ENCODE peak calls at places on chromosomes 12 and 14, in eight cellular contexts. M is adipocyte; C is PC-9; H is CD8-positive, alpha-beta memory T cell; Y is tibial artery; G is stomach; A is psoas muscle; D is body of pancreas. P is an unnamed sample. For H3K4me1 and H3K27me3, the result is how much of the 10 kb centered on the place peaks cover.

GRCh38 chr12:14810953-14811483 is 3.0 kb downstream of the SMCO3 start:
- DNase-seq in A (no peak), G (no peak), C (peak), D (peak), H (no peak), M (peak), Y (no peak), P (no peak)

GRCh38 chr12:79426121-79426520 is 264.6 kb downstream of the PAWR start:
- DNase-seq in M (no peak), D (no peak), H (no peak), Y (no peak), A (no peak), G (no peak), C (no peak), P (no peak)

GRCh38 chr12:44603701-44604100 is 272.4 kb downstream of the NELL2 start:
- DNase-seq in D (no peak), G (no peak), H (no peak), M (no peak), A (no peak), C (no peak), Y (no peak), P (no peak)

GRCh38 chr14:95524706-95525512 is 8.5 kb upstream of the SYNE3 start:
- DNase-seq in A (no peak), M (no peak), H (no peak), Y (no peak), G (no peak), D (no peak), C (peak), P (no peak)

GRCh38 chr12:112665971-112666370 is 125.6 kb upstream of the RPH3A start:
- DNase-seq in M (no peak), H (no peak), Y (no peak), C (no peak), A (no peak), G (no peak), D (no peak), P (no peak)

GRCh38 chr14:104372390-104373054 is 207.0 kb upstream of the C14orf180 start:
- DNase-seq in G (no peak), H (no peak), M (no peak), Y (no peak), A (peak), D (no peak), C (no peak), P (no peak)

GRCh38 chr12:107903377-107904061 is 129.0 kb downstream of the ASCL4 start:
- DNase-seq in G (peak), D (peak), A (peak), M (peak), C (no peak), H (no peak), Y (no peak), P (peak)

GRCh38 chr14:102826751-102827675 is 49.8 kb downstream of the TRAF3 start:
- DNase-seq in D (no peak), C (no peak), M (no peak), H (no peak), A (no peak), Y (no peak), G (no peak), P (no peak)

GRCh38 chr14:101289230-101289690 is 272.0 kb upstream of the DIO3 start:
- DNase-seq in H (no peak), M (no peak), A (no peak), G (no peak), Y (no peak), C (no peak), D (no peak), P (no peak)

GRCh38 chr14:104795781-104796681 is 483 bp upstream of the AKT1 start:
- DNase-seq in D (peak), M (peak), G (peak), A (peak), H (peak), Y (no peak), C (peak), P (no peak)

GRCh38 chr14:20632448-20632830 is 9.1 kb downstream of the OR6S1 start:
- DNase-seq in G (no peak), D (no peak), H (no peak), C (no peak), M (no peak), A (no peak), Y (no peak), P (no peak)

DNA sequence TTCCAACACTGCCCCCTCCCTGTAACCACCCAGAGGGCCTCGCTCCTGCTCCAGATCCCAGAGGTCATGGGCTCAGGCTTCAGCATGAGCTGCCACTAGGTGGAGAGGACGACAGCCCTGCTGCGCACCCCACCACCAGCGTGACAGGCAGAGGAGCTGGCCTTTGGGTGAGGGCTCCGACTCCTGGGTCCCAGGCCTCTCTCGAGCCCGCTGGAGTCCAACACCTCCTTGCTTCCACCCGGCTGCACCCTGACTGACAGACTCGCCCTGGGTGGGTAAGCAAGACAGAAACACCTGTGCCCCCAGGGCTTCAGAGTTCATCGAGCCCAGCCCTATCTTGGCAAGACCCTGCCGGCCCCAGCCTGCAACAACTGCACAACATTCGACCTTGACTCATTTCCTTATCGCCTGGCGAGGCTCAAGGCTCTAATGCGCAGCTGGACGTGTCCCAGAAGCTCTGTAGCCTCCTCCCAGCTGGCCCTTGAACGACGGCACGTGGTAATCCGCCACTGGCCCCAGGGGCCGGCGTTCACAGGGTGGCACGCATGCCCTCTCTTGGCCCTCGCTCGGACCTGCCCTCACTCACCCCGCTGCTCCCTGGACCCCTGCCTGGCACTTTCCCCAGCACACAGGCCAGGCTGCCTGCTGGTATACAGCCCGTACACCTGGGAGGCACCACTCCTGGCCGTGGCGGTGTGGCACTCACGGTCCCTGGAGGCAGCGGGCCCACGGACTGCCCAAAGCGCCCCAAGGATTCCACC is 28.0 kb downstream of the VPS37B start:
- DNase-seq in H (no peak), A (peak), G (peak), D (peak), Y (peak), M (no peak), C (no peak), P (no peak)
- H3K4me1 ChIP-seq in H (under half), A (half or more), G (half or more), D (half or more), Y (half or more), M (under half), C (under half), P (under half)

GRCh38 chr14:60648169-60648933 is 926 bp downstream of the SIX1 start:
- DNase-seq in C (peak), H (no peak), Y (peak), D (no peak), M (peak), G (no peak), A (peak), P (no peak)
- H3K27me3 ChIP-seq in C (under half), H (half or more), Y (under half), D (under half), M (under half), G (half or more), A (under half), P (under half)

GRCh38 chr14:59356783-59357182 is 108.4 kb downstream of the GPR135 start:
- DNase-seq in G (no peak), M (no peak), D (no peak), H (no peak), A (no peak), C (no peak), Y (no peak), P (no peak)

GRCh38 chr14:59358774-59359173 is 106.4 kb downstream of the GPR135 start:
- DNase-seq in H (no peak), D (no peak), Y (no peak), M (no peak), C (no peak), A (no peak), G (no peak), P (no peak)

GRCh38 chr14:59360923-59361794 is 104.0 kb downstream of the GPR135 start:
- DNase-seq in D (peak), H (no peak), Y (peak), A (peak), M (peak), G (peak), C (peak), P (peak)

GRCh38 chr14:59358105-59358504 is 107.1 kb downstream of the GPR135 start:
- DNase-seq in C (peak), G (no peak), H (no peak), Y (peak), M (peak), D (no peak), A (peak), P (peak)

GRCh38 chr14:59359451-59360124 is 105.6 kb downstream of the GPR135 start:
- DNase-seq in C (no peak), M (no peak), A (no peak), H (no peak), D (no peak), Y (no peak), G (no peak), P (no peak)
- H3K4me1 ChIP-seq in C (half or more), M (half or more), A (under half), H (under half), D (under half), Y (under half), G (under half), P (under half)

DNA sequence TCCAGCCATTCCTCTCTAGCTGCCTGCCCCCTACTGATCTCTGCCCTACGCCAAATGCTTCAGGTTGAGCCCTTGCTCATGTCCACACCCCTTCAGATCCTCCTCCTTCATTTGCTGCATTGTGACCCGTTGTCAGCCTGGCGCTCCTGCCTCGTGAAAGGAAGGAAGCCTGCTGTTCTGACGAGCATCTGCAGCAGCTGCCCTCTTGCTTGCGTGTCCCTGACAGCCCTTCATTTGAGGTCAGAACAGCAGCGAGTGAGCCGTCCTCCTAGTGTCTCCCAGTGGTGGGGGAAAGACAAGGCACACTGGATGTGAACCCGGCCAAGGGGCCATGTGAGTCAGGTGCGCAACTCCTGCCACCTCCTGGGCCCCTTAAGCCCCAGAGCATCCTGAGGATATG is 3.0 kb upstream of the PIANP start:
- DNase-seq in H (no peak), M (no peak), C (no peak), Y (no peak), D (no peak), A (no peak), G (no peak), P (no peak)
- H3K27me3 ChIP-seq in H (under half), M (under half), C (half or more), Y (under half), D (under half), A (half or more), G (under half), P (under half)

GRCh38 chr14:74938873-74939495 is 15.9 kb upstream of the RPS6KL1 start:
- DNase-seq in M (no peak), C (no peak), Y (peak), A (no peak), G (no peak), D (no peak), H (no peak), P (no peak)
- H3K4me1 ChIP-seq in M (under half), C (under half), Y (under half), A (half or more), G (half or more), D (under half), H (under half), P (under half)

GRCh38 chr14:38206689-38207088 is 1.0 kb upstream of the SSTR1 start:
- DNase-seq in Y (no peak), D (no peak), C (no peak), H (no peak), A (no peak), M (no peak), G (no peak), P (no peak)
- H3K27me3 ChIP-seq in Y (under half), D (under half), C (under half), H (under half), A (half or more), M (under half), G (under half), P (under half)

DNA sequence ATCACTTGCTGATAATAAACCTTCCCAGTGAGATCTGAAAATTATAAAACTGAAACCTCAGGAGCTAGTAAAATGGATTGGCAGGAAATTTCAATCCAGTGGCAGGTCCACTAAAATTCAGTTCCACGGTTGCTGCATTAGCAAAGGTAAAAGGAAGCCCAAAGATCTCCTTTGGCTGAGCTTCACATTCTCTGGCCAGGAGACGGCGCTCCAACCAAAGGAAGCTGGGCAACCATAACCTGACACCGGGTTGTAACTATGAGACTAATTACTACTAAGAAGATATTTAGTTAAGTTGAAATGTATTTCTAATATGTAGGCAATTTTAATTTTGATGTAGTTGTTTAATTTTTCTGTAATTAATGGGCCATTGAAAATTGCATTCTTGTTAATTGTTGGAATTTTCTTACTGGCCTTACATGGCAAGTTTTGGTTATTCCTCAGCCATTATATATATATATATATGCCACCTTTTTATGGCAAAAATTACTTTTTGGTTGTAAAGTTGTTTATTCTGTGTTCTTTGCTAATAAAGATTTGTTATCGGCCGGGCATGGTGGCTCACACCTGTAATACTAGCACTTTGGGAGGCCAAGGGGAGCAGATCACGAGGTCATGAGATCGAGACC is 17.0 kb downstream of the OR8S1 start:
- DNase-seq in M (peak), H (no peak), C (peak), Y (no peak), G (peak), D (peak), A (no peak), P (peak)
- H3K4me1 ChIP-seq in M (under half), H (under half), C (under half), Y (under half), G (under half), D (under half), A (under half), P (under half)